ENCODE peak calls at places on chromosomes 2 and 18, in five cellular contexts. One of them, this sample, is unnamed.

GRCh38 chr2:152413228-152414030 is 78.5 kb downstream of the FMNL2 start:
- DNase-seq in H9: no peak
- DNase-seq in IMR-90: no peak
- DNase-seq in neuronal stem cell: no peak
- DNase-seq in mesendoderm: no peak
- DNase-seq in this sample: no peak

GRCh38 chr2:180516204-180516603 is 464.2 kb upstream of the UBE2E3 start:
- DNase-seq in H9: no peak
- DNase-seq in neuronal stem cell: no peak
- DNase-seq in IMR-90: no peak
- DNase-seq in mesendoderm: no peak
- DNase-seq in this sample: no peak

GRCh38 chr18:2050016-2050415 is 521.3 kb downstream of the METTL4 start:
- DNase-seq in H9: no peak
- DNase-seq in mesendoderm: no peak
- DNase-seq in IMR-90: no peak
- DNase-seq in neuronal stem cell: no peak
- DNase-seq in this sample: no peak

GRCh38 chr2:226903179-226903578 is 67.3 kb downstream of the RHBDD1 start:
- DNase-seq in IMR-90: peak
- DNase-seq in neuronal stem cell: no peak
- DNase-seq in H9: no peak
- DNase-seq in mesendoderm: no peak
- DNase-seq in this sample: no peak

GRCh38 chr18:34039194-34039593 is 185.5 kb downstream of the NOL4 start:
- DNase-seq in neuronal stem cell: no peak
- DNase-seq in H9: no peak
- DNase-seq in mesendoderm: peak
- DNase-seq in IMR-90: no peak
- DNase-seq in this sample: no peak

GRCh38 chr2:62198237-62198633 is 2.3 kb downstream of the B3GNT2 start:
- DNase-seq in H9: no peak
- DNase-seq in mesendoderm: no peak
- DNase-seq in neuronal stem cell: no peak
- DNase-seq in IMR-90: no peak
- DNase-seq in this sample: no peak

GRCh38 chr18:47113796-47114540 is 36.3 kb downstream of the HDHD2 start:
- DNase-seq in neuronal stem cell: no peak
- DNase-seq in H9: no peak
- DNase-seq in IMR-90: peak
- DNase-seq in mesendoderm: peak
- DNase-seq in this sample: no peak

GRCh38 chr2:94871226-94872087 is at the start of gene TEKT4:
- DNase-seq in IMR-90: no peak
- DNase-seq in mesendoderm: peak
- DNase-seq in H9: peak
- DNase-seq in neuronal stem cell: no peak
- DNase-seq in this sample: no peak

GRCh38 chr2:41387519-41387918 is 660.3 kb upstream of the PKDCC start:
- DNase-seq in neuronal stem cell: no peak
- DNase-seq in H9: no peak
- DNase-seq in mesendoderm: no peak
- DNase-seq in IMR-90: no peak
- DNase-seq in this sample: no peak

GRCh38 chr2:156852210-156852609 is 405.3 kb upstream of the GALNT5 start:
- DNase-seq in mesendoderm: no peak
- DNase-seq in IMR-90: no peak
- DNase-seq in neuronal stem cell: no peak
- DNase-seq in H9: no peak
- DNase-seq in this sample: no peak

GRCh38 chr2:219543596-219544358 is at the start of the genes CHPF and TMEM198:
- DNase-seq in IMR-90: peak
- DNase-seq in mesendoderm: peak
- DNase-seq in neuronal stem cell: peak
- DNase-seq in H9: peak
- DNase-seq in this sample: peak

GRCh38 chr2:236705295-236706114 is 135.9 kb downstream of the ACKR3 start:
- DNase-seq in H9: no peak
- DNase-seq in neuronal stem cell: no peak
- DNase-seq in IMR-90: no peak
- DNase-seq in mesendoderm: no peak
- DNase-seq in this sample: no peak

GRCh38 chr2:71612581-71613520 is 159.5 kb downstream of the DYSF start:
- DNase-seq in neuronal stem cell: no peak
- DNase-seq in H9: peak
- DNase-seq in mesendoderm: no peak
- DNase-seq in IMR-90: no peak
- DNase-seq in this sample: peak

GRCh38 chr2:26067980-26068507 is 34.2 kb downstream of the RAB10 start:
- DNase-seq in IMR-90: no peak
- DNase-seq in neuronal stem cell: no peak
- DNase-seq in mesendoderm: peak
- DNase-seq in H9: no peak
- DNase-seq in this sample: no peak

GRCh38 chr2:167310442-167310841 is 422.2 kb downstream of the XIRP2 start:
- DNase-seq in neuronal stem cell: no peak
- DNase-seq in IMR-90: no peak
- DNase-seq in mesendoderm: peak
- DNase-seq in H9: no peak
- DNase-seq in this sample: no peak

GRCh38 chr2:12116228-12116750 is 369.9 kb downstream of the LPIN1 start:
- DNase-seq in mesendoderm: no peak
- DNase-seq in neuronal stem cell: no peak
- DNase-seq in IMR-90: no peak
- DNase-seq in H9: no peak
- DNase-seq in this sample: no peak

GRCh38 chr18:77062518-77063003 is 70.0 kb downstream of the MBP start:
- DNase-seq in IMR-90: peak
- DNase-seq in mesendoderm: peak
- DNase-seq in H9: no peak
- DNase-seq in neuronal stem cell: no peak
- DNase-seq in this sample: no peak

GRCh38 chr2:216590780-216591179 is 42.4 kb upstream of the IGFBP2 start:
- DNase-seq in mesendoderm: peak
- DNase-seq in IMR-90: peak
- DNase-seq in neuronal stem cell: no peak
- DNase-seq in H9: peak
- DNase-seq in this sample: no peak

GRCh38 chr2:162256621-162257020 is 13.4 kb upstream of the FAP start:
- DNase-seq in IMR-90: peak
- DNase-seq in mesendoderm: no peak
- DNase-seq in neuronal stem cell: no peak
- DNase-seq in H9: no peak
- DNase-seq in this sample: no peak

GRCh38 chr2:229388746-229389145 is 117.7 kb upstream of the PID1 start:
- DNase-seq in neuronal stem cell: no peak
- DNase-seq in H9: no peak
- DNase-seq in mesendoderm: no peak
- DNase-seq in IMR-90: no peak
- DNase-seq in this sample: no peak

GRCh38 chr18:22504665-22505064 is 87.0 kb upstream of the CTAGE1 start:
- DNase-seq in mesendoderm: no peak
- DNase-seq in neuronal stem cell: no peak
- DNase-seq in H9: no peak
- DNase-seq in IMR-90: peak
- DNase-seq in this sample: no peak

GRCh38 chr2:226411727-226412360 is 387.8 kb downstream of the IRS1 start:
- DNase-seq in IMR-90: peak
- DNase-seq in neuronal stem cell: no peak
- DNase-seq in mesendoderm: peak
- DNase-seq in H9: no peak
- DNase-seq in this sample: no peak

GRCh38 chr2:108956375-108956774 is 32.6 kb downstream of the EDAR start:
- DNase-seq in IMR-90: no peak
- DNase-seq in mesendoderm: no peak
- DNase-seq in neuronal stem cell: no peak
- DNase-seq in H9: no peak
- DNase-seq in this sample: no peak

GRCh38 chr2:195985731-195986130 is 82.9 kb downstream of the DNAH7 start:
- DNase-seq in neuronal stem cell: no peak
- DNase-seq in mesendoderm: no peak
- DNase-seq in H9: no peak
- DNase-seq in IMR-90: no peak
- DNase-seq in this sample: no peak

GRCh38 chr2:216920150-216920846 is 60.4 kb upstream of the TNP1 start:
- DNase-seq in mesendoderm: no peak
- DNase-seq in neuronal stem cell: no peak
- DNase-seq in H9: no peak
- DNase-seq in IMR-90: no peak
- DNase-seq in this sample: no peak

GRCh38 chr2:217573565-217573964 is 429.2 kb downstream of the TNS1 start:
- DNase-seq in H9: no peak
- DNase-seq in mesendoderm: no peak
- DNase-seq in IMR-90: peak
- DNase-seq in neuronal stem cell: no peak
- DNase-seq in this sample: no peak

GRCh38 chr18:40413160-40413559 is 1541.9 kb upstream of the PIK3C3 start:
- DNase-seq in neuronal stem cell: peak
- DNase-seq in IMR-90: peak
- DNase-seq in mesendoderm: peak
- DNase-seq in H9: peak
- DNase-seq in this sample: peak

GRCh38 chr18:12014976-12015696 is 33.8 kb downstream of the IMPA2 start:
- DNase-seq in IMR-90: no peak
- DNase-seq in neuronal stem cell: no peak
- DNase-seq in H9: no peak
- DNase-seq in mesendoderm: no peak
- DNase-seq in this sample: no peak

GRCh38 chr2:85796046-85796548 is 42.3 kb downstream of the ATOH8 start:
- DNase-seq in neuronal stem cell: no peak
- DNase-seq in H9: no peak
- DNase-seq in IMR-90: no peak
- DNase-seq in mesendoderm: no peak
- DNase-seq in this sample: no peak
- H2BK15ac ChIP-seq in neuronal stem cell: peak
- H2BK15ac ChIP-seq in H9: no peak
- H2BK15ac ChIP-seq in IMR-90: peak
- H2BK15ac ChIP-seq in mesendoderm: no peak
- H2BK15ac ChIP-seq in this sample: no peak

GRCh38 chr2:97999536-97999935 is 3.8 kb upstream of the TMEM131 start:
- DNase-seq in H9: no peak
- DNase-seq in mesendoderm: no peak
- DNase-seq in neuronal stem cell: no peak
- DNase-seq in IMR-90: no peak
- DNase-seq in this sample: no peak

GRCh38 chr2:97996679-97997078 is 931 bp upstream of the TMEM131 start:
- DNase-seq in IMR-90: no peak
- DNase-seq in H9: no peak
- DNase-seq in neuronal stem cell: no peak
- DNase-seq in mesendoderm: no peak
- DNase-seq in this sample: no peak

GRCh38 chr2:97995734-97996624 is at the start of gene TMEM131:
- DNase-seq in neuronal stem cell: peak
- DNase-seq in mesendoderm: peak
- DNase-seq in IMR-90: peak
- DNase-seq in H9: peak
- DNase-seq in this sample: peak

GRCh38 chr2:97997774-97998392 is 2.1 kb upstream of the TMEM131 start:
- DNase-seq in IMR-90: no peak
- DNase-seq in mesendoderm: peak
- DNase-seq in neuronal stem cell: no peak
- DNase-seq in H9: no peak
- DNase-seq in this sample: no peak

DNA sequence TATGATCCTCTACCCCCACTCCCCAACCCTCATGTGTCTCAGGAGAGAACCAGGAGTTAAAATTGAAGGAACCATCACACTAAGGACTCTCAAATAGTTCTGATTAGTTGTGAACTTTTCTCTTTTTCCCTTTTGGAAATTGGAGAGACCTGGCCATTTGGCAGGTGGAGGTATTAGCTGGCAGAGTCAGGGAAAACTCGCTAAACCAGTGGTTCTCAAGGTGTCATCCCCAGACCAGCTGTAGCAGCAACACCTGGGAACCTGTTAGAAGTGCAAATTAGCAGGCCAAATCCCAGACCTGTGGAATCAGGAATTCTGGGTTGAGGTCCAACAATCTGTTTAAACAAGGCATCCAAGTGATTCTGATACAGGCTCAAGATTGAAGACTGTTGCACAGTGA is 2.7 kb upstream of the TMEM131 start:
- DNase-seq in mesendoderm: no peak
- DNase-seq in H9: no peak
- DNase-seq in neuronal stem cell: no peak
- DNase-seq in IMR-90: no peak
- DNase-seq in this sample: no peak
- H2BK15ac ChIP-seq in mesendoderm: no peak
- H2BK15ac ChIP-seq in H9: no peak
- H2BK15ac ChIP-seq in neuronal stem cell: no peak
- H2BK15ac ChIP-seq in IMR-90: no peak
- H2BK15ac ChIP-seq in this sample: no peak

DNA sequence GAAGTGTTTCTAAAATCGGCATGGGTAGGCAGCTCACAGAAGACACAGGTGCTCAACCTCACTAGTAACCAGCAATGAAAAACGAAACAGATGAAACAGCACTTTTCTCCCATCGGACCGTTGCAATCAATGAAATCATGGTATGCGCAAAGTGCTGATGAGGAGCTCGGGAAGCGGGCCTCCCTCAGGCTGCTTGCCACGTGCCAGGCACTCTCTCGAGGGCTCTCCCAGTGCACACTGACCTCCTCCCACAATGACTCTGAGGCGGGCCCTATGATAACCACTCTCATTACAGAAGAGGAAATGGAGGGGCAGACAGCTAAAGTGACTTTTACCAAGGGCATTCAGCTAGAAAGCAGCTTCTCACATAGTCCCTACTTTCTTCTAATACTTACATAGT is 3.8 kb upstream of the ANKRD23 start:
- DNase-seq in mesendoderm: no peak
- DNase-seq in neuronal stem cell: no peak
- DNase-seq in IMR-90: no peak
- DNase-seq in H9: peak
- DNase-seq in this sample: no peak
- H2BK15ac ChIP-seq in mesendoderm: no peak
- H2BK15ac ChIP-seq in neuronal stem cell: no peak
- H2BK15ac ChIP-seq in IMR-90: no peak
- H2BK15ac ChIP-seq in H9: no peak
- H2BK15ac ChIP-seq in this sample: no peak

DNA sequence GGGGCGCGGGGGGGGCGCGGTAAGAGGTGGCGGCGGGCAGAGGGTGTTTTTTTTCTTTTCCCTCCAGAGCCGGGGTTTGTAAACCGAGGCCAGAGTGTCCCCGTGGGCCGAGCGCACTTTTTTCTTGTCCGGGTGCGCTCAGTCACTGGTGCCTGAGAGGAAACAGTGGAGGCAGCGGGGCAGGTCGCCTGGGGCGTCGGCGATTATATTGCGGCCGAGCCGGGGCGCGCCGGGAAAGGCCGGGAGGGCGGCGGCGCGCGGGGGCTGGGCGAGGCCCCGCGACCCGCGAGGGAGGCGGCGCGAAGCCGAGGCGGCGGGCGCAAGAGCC is 284 bp downstream of the HOXD8 start:
- DNase-seq in IMR-90: no peak
- DNase-seq in H9: peak
- DNase-seq in neuronal stem cell: no peak
- DNase-seq in mesendoderm: no peak
- DNase-seq in this sample: no peak
- H2BK15ac ChIP-seq in IMR-90: no peak
- H2BK15ac ChIP-seq in H9: no peak
- H2BK15ac ChIP-seq in neuronal stem cell: no peak
- H2BK15ac ChIP-seq in mesendoderm: no peak
- H2BK15ac ChIP-seq in this sample: no peak

This sample was measured in H1.